ENCODE peak calls at places on chromosomes 3 and 15, in five cellular contexts. One of them, this sample, is unnamed.

GRCh38 chr3:197746801-197747237 is 2.9 kb upstream of the FYTTD1 start:
- DNase-seq in A172: no peak
- DNase-seq in stimulated activated CD4-positive, alpha-beta T cell treated with anti-CD3 and anti-CD28 coated beads, Interleukin-15, amount 100 ng/mL, for 1 hour: no peak
- DNase-seq in GM03348: no peak
- DNase-seq in IMR-90: no peak
- DNase-seq in this sample: no peak

GRCh38 chr15:37056168-37056893 is 44.0 kb downstream of the MEIS2 start:
- DNase-seq in GM03348: no peak
- DNase-seq in A172: no peak
- DNase-seq in IMR-90: no peak
- DNase-seq in stimulated activated CD4-positive, alpha-beta T cell treated with anti-CD3 and anti-CD28 coated beads, Interleukin-15, amount 100 ng/mL, for 1 hour: no peak
- DNase-seq in this sample: peak; percentile 36

GRCh38 chr3:152835311-152836102 is 576 bp downstream of the P2RY1 start:
- DNase-seq in stimulated activated CD4-positive, alpha-beta T cell treated with anti-CD3 and anti-CD28 coated beads, Interleukin-15, amount 100 ng/mL, for 1 hour: no peak
- DNase-seq in IMR-90: peak; percentile 4
- DNase-seq in GM03348: peak; percentile 47
- DNase-seq in A172: no peak
- DNase-seq in this sample: no peak

GRCh38 chr3:111128884-111129283 is 57.3 kb downstream of the NECTIN3 start:
- DNase-seq in GM03348: no peak
- DNase-seq in stimulated activated CD4-positive, alpha-beta T cell treated with anti-CD3 and anti-CD28 coated beads, Interleukin-15, amount 100 ng/mL, for 1 hour: no peak
- DNase-seq in IMR-90: peak; percentile 48
- DNase-seq in A172: no peak
- DNase-seq in this sample: no peak

GRCh38 chr3:42066516-42067181 is 24.5 kb upstream of the TRAK1 start:
- DNase-seq in stimulated activated CD4-positive, alpha-beta T cell treated with anti-CD3 and anti-CD28 coated beads, Interleukin-15, amount 100 ng/mL, for 1 hour: no peak
- DNase-seq in A172: no peak
- DNase-seq in IMR-90: peak; percentile 74
- DNase-seq in GM03348: peak; percentile 66
- DNase-seq in this sample: no peak

GRCh38 chr3:46845860-46846623 is 17.2 kb downstream of the MYL3 start:
- DNase-seq in A172: peak; percentile 47
- DNase-seq in stimulated activated CD4-positive, alpha-beta T cell treated with anti-CD3 and anti-CD28 coated beads, Interleukin-15, amount 100 ng/mL, for 1 hour: peak; percentile 66
- DNase-seq in IMR-90: peak; percentile 57
- DNase-seq in GM03348: peak; percentile 94
- DNase-seq in this sample: peak; percentile 4

GRCh38 chr3:55860040-55860439 is 372.9 kb upstream of the WNT5A start:
- DNase-seq in GM03348: no peak
- DNase-seq in stimulated activated CD4-positive, alpha-beta T cell treated with anti-CD3 and anti-CD28 coated beads, Interleukin-15, amount 100 ng/mL, for 1 hour: no peak
- DNase-seq in A172: no peak
- DNase-seq in IMR-90: peak; percentile 35
- DNase-seq in this sample: no peak

GRCh38 chr3:134650431-134651346 is at the start of gene KY:
- DNase-seq in A172: no peak
- DNase-seq in GM03348: peak; percentile 88
- DNase-seq in stimulated activated CD4-positive, alpha-beta T cell treated with anti-CD3 and anti-CD28 coated beads, Interleukin-15, amount 100 ng/mL, for 1 hour: no peak
- DNase-seq in IMR-90: peak; percentile 26
- DNase-seq in this sample: peak; percentile 17

GRCh38 chr3:122183521-122183892 is at the start of gene CASR:
- DNase-seq in A172: no peak
- DNase-seq in stimulated activated CD4-positive, alpha-beta T cell treated with anti-CD3 and anti-CD28 coated beads, Interleukin-15, amount 100 ng/mL, for 1 hour: no peak
- DNase-seq in IMR-90: no peak
- DNase-seq in GM03348: peak; percentile 8
- DNase-seq in this sample: peak; percentile 1

This sample was measured in kidney glomerular epithelial cell.